ENCODE peak calls at places on chromosomes 13 and 19, in ten cellular contexts. C is stimulated activated CD4-positive, alpha-beta T cell treated with anti-CD3 and anti-CD28 coated beads, TNF-alpha, amount 100 ng/mL, for 4 hours; B is NCI-H1694 treated with DMSO at 0.1 percent for 48 hours; R is GM13977; W is dorsolateral prefrontal cortex; Y is activated CD8-positive, alpha-beta memory T cell treated with anti-CD3 and anti-CD28 coated beads for 1 hour; S is fibroblast of lung; Q is activated T-helper 1 cell treated with anti-CD3 and anti-CD28 coated beads, Interleukin-12 subunit alpha, Interleukin-12 subunit beta, Interleukin-2, Interleukin-4 antibody, amounts not matched to agents 30 ng/mL and 10 ng/mL and 1 ng/mL, durations not matched to agents 14 hours and 24 hours and 36 hours; P is fibroblast of the aortic adventitia; D is aorta. U is an unnamed sample.

GRCh38 chr13:74573654-74574053 is 439.4 kb upstream of the KLF12 start:
- DNase-seq in R (no peak), B (no peak), D (no peak), C (no peak), P (no peak), Q (no peak), W (no peak), Y (no peak), S (no peak), U (no peak)

GRCh38 chr13:107441279-107441678 is 774.1 kb downstream of the LIG4 start:
- DNase-seq in W (no peak), R (no peak), P (peak; percentile 22), Y (no peak), C (no peak), B (no peak), S (peak; percentile 96), D (no peak), Q (no peak), U (no peak)

GRCh38 chr19:50835103-50835784 is 1.9 kb upstream of the KLK15 start:
- DNase-seq in Y (no peak), P (no peak), R (no peak), D (no peak), S (peak; percentile 5), C (no peak), Q (no peak), W (no peak), B (no peak), U (no peak)

GRCh38 chr13:37708101-37708500 is 109.5 kb upstream of the POSTN start:
- DNase-seq in P (no peak), W (no peak), Y (no peak), S (no peak), Q (no peak), C (no peak), D (no peak), R (no peak), B (no peak), U (no peak)

GRCh38 chr19:18436651-18437478 is 1.1 kb downstream of the ISYNA1 start:
- DNase-seq in W (no peak), Q (peak; percentile 57), P (peak; percentile 64), D (peak; percentile 92), R (peak; percentile 97), B (peak; percentile 44), S (peak; percentile 81), Y (peak; percentile 66), C (peak; percentile 63), U (peak; percentile 65)

GRCh38 chr19:34248941-34249340 is 5.4 kb upstream of the GARRE1 start:
- DNase-seq in C (no peak), B (no peak), R (no peak), Y (no peak), W (no peak), D (no peak), S (no peak), Q (no peak), P (no peak), U (no peak)

GRCh38 chr19:49475191-49475932 is 1.3 kb downstream of the FLT3LG start:
- DNase-seq in D (no peak), Y (no peak), R (no peak), B (no peak), Q (no peak), W (no peak), C (no peak), S (no peak), P (no peak), U (no peak)

GRCh38 chr13:95020298-95020987 is 280.8 kb downstream of the ABCC4 start:
- DNase-seq in Q (no peak), S (peak; percentile 64), W (no peak), P (peak; percentile 11), D (no peak), C (no peak), Y (no peak), R (no peak), B (no peak), U (no peak)

GRCh38 chr19:45804140-45804958 is 10.8 kb downstream of the RSPH6A start:
- DNase-seq in P (no peak), D (peak; percentile 74), C (no peak), B (no peak), R (no peak), W (no peak), Y (no peak), S (no peak), Q (no peak), U (no peak)

GRCh38 chr13:59677430-59677829 is 486.3 kb downstream of the DIAPH3 start:
- DNase-seq in P (no peak), Y (no peak), Q (no peak), C (no peak), W (no peak), B (no peak), D (no peak), S (no peak), R (no peak), U (no peak)

GRCh38 chr13:80251403-80251802 is 89.5 kb downstream of the SPRY2 start:
- DNase-seq in W (no peak), P (peak; percentile 56), S (peak; percentile 69), R (no peak), B (no peak), C (no peak), D (no peak), Y (no peak), Q (no peak), U (no peak)

GRCh38 chr19:719636-720377 is 11.1 kb downstream of the PALM start:
- DNase-seq in Y (no peak), R (no peak), S (no peak), C (no peak), B (no peak), D (no peak), W (peak; percentile 60), P (no peak), Q (no peak), U (no peak)

GRCh38 chr19:19670070-19670551 is 1.5 kb downstream of the ZNF101 start:
- DNase-seq in P (no peak), S (no peak), B (no peak), D (peak; percentile 46), C (no peak), W (no peak), Y (no peak), R (no peak), Q (no peak), U (no peak)

GRCh38 chr13:29524176-29524575 is 71.3 kb downstream of the SLC7A1 start:
- DNase-seq in D (peak; percentile 88), P (peak; percentile 95), W (no peak), C (no peak), S (no peak), B (no peak), Q (no peak), Y (no peak), R (no peak), U (no peak)

GRCh38 chr19:48378194-48378570 is 13.2 kb downstream of the KDELR1 start:
- DNase-seq in D (no peak), W (no peak), Y (no peak), P (no peak), Q (no peak), C (no peak), S (no peak), B (no peak), R (no peak), U (no peak)

GRCh38 chr13:29753593-29754485 is 96.6 kb downstream of the UBL3 start:
- DNase-seq in B (no peak), P (peak; percentile 47), Q (no peak), R (no peak), S (peak; percentile 52), W (no peak), D (no peak), Y (no peak), C (no peak), U (no peak)

GRCh38 chr13:44312131-44312530 is 61.5 kb upstream of the SERP2 start:
- DNase-seq in S (no peak), D (no peak), P (no peak), C (no peak), W (no peak), Q (no peak), B (no peak), Y (no peak), R (no peak), U (no peak)

GRCh38 chr13:37418490-37418889 is 180.1 kb downstream of the POSTN start:
- DNase-seq in D (no peak), S (no peak), R (no peak), P (peak; percentile 59), Y (no peak), Q (no peak), W (no peak), C (no peak), B (no peak), U (no peak)

GRCh38 chr19:49387936-49388372 is at the start of gene KASH5:
- DNase-seq in Q (peak; percentile 62), C (peak; percentile 72), Y (peak; percentile 58), S (peak; percentile 22), R (peak; percentile 80), B (no peak), D (peak; percentile 92), P (no peak), W (peak; percentile 16), U (peak; percentile 69)

GRCh38 chr19:4108767-4109625 is 14.9 kb downstream of the MAP2K2 start:
- DNase-seq in R (peak; percentile 88), W (no peak), C (peak; percentile 37), P (no peak), S (no peak), Y (peak; percentile 62), Q (peak; percentile 22), B (no peak), D (no peak), U (peak; percentile 63)

GRCh38 chr19:27793644-27794443 is 1419.1 kb downstream of the UQCRFS1 start:
- DNase-seq in R (peak; percentile 87), C (peak; percentile 85), P (peak; percentile 90), B (peak; percentile 85), W (peak; percentile 97), S (peak; percentile 95), Q (peak; percentile 89), D (peak; percentile 97), Y (peak; percentile 71), U (peak; percentile 85)

GRCh38 chr13:49936085-49936942 is at the start of gene SPRYD7:
- DNase-seq in D (peak; percentile 100), W (peak; percentile 97), C (peak; percentile 85), Y (peak; percentile 73), R (peak; percentile 96), B (peak; percentile 62), P (peak; percentile 97), Q (peak; percentile 92), S (peak; percentile 98), U (peak; percentile 85)

GRCh38 chr19:55650602-55651230 is 2.7 kb downstream of the CCDC106 start:
- DNase-seq in C (no peak), Q (no peak), B (no peak), R (no peak), P (no peak), W (no peak), S (no peak), Y (no peak), D (no peak), U (no peak)

GRCh38 chr19:47407417-47407774 is 11.9 kb downstream of the MEIS3 start:
- DNase-seq in W (no peak), P (no peak), R (peak; percentile 31), Y (no peak), D (no peak), Q (no peak), B (no peak), S (no peak), C (no peak), U (no peak)

GRCh38 chr13:99867535-99868271 is 103.9 kb downstream of the ZIC5 start:
- DNase-seq in D (no peak), S (no peak), B (no peak), Q (no peak), P (no peak), R (no peak), Y (no peak), C (no peak), W (no peak), U (no peak)

GRCh38 chr13:39777527-39778061 is 122.1 kb downstream of the COG6 start:
- DNase-seq in R (no peak), W (no peak), B (peak; percentile 22), Y (no peak), Q (peak; percentile 16), S (peak; percentile 96), P (peak; percentile 84), C (peak; percentile 21), D (no peak), U (no peak)

GRCh38 chr13:64912141-64912540 is 2318.0 kb downstream of the PCDH9 start:
- DNase-seq in P (peak; percentile 74), R (no peak), C (no peak), S (peak; percentile 86), Q (no peak), B (no peak), W (no peak), D (no peak), Y (no peak), U (no peak)

GRCh38 chr19:53813996-53814395 is 10.1 kb downstream of the NLRP12 start:
- DNase-seq in B (no peak), P (peak; percentile 58), Y (no peak), R (no peak), Q (no peak), C (no peak), S (peak; percentile 56), W (no peak), D (no peak), U (no peak)

U was measured in T follicular helper cell.